ENCODE peak calls at places on chromosome 22, in eight cellular contexts. O is cardiac fibroblast, L is AG04450, I is neural crest cell, E is T-helper 2 cell, Q is occipital lobe, S is B cell, X is NCI-H1105 treated with DMSO at 0.1 percent for 48 hours. D is an unnamed sample.

GRCh38 chr22:40023226-40023925 is 28.6 kb downstream of the FAM83F start:
- DNase-seq in Q (no peak), O (no peak), X (peak; percentile 45), S (no peak), I (no peak), E (no peak), L (no peak), D (no peak)

GRCh38 chr22:45335021-45335818 is 25.5 kb downstream of the FAM118A start:
- DNase-seq in X (no peak), O (no peak), E (no peak), L (no peak), I (no peak), S (no peak), Q (peak; percentile 47), D (no peak)

GRCh38 chr22:47067911-47068654 is 305.6 kb downstream of the TBC1D22A start:
- DNase-seq in O (no peak), X (no peak), S (no peak), I (no peak), L (no peak), Q (no peak), E (no peak), D (no peak)

GRCh38 chr22:42281284-42281683 is 10.8 kb upstream of the TCF20 start:
- DNase-seq in O (no peak), L (no peak), S (no peak), Q (no peak), E (no peak), X (no peak), I (no peak), D (no peak)

GRCh38 chr22:33806191-33806590 is 114.1 kb downstream of the LARGE1 start:
- DNase-seq in X (no peak), E (no peak), I (no peak), L (no peak), Q (no peak), O (no peak), S (peak; percentile 32), D (no peak)

GRCh38 chr22:47954107-47954506 is 1191.7 kb downstream of the TBC1D22A start:
- DNase-seq in Q (peak; percentile 4), I (no peak), O (no peak), S (no peak), X (no peak), E (no peak), L (no peak), D (no peak)

GRCh38 chr22:24291538-24292201 is 21.0 kb downstream of the SPECC1L start:
- DNase-seq in O (no peak), I (no peak), E (no peak), X (no peak), S (no peak), L (no peak), Q (no peak), D (no peak)

GRCh38 chr22:25622011-25622410 is 57.5 kb downstream of the GRK3 start:
- DNase-seq in I (no peak), Q (no peak), X (no peak), L (no peak), O (no peak), S (no peak), E (no peak), D (no peak)

GRCh38 chr22:36453855-36454378 is 27.5 kb downstream of the TXN2 start:
- DNase-seq in I (no peak), E (no peak), X (no peak), Q (no peak), S (no peak), L (no peak), O (no peak), D (no peak)

GRCh38 chr22:26835929-26836528 is 178.6 kb downstream of the MIAT start:
- DNase-seq in X (peak; percentile 34), I (peak; percentile 59), L (no peak), E (peak; percentile 14), S (peak; percentile 25), Q (no peak), O (peak; percentile 69), D (no peak)

GRCh38 chr22:30224161-30224857 is 22.2 kb downstream of the LIF start:
- DNase-seq in E (no peak), I (no peak), Q (no peak), O (no peak), S (no peak), L (no peak), X (no peak), D (no peak)

GRCh38 chr22:42291287-42291686 is 20.8 kb upstream of the TCF20 start:
- DNase-seq in O (no peak), E (no peak), I (no peak), X (no peak), Q (no peak), S (no peak), L (no peak), D (no peak)

GRCh38 chr22:22442928-22443709 is 65.4 kb downstream of the ZNF280B start:
- DNase-seq in L (no peak), E (no peak), Q (no peak), S (no peak), I (no peak), X (no peak), O (no peak), D (no peak)

GRCh38 chr22:24437820-24438328 is 10.5 kb downstream of the ADORA2A start:
- DNase-seq in S (peak; percentile 73), Q (no peak), L (no peak), X (no peak), I (no peak), O (no peak), E (no peak), D (no peak)

GRCh38 chr22:46769191-46769675 is 6.8 kb downstream of the TBC1D22A start:
- DNase-seq in L (no peak), I (no peak), X (peak; percentile 48), S (peak; percentile 76), Q (no peak), E (no peak), O (no peak), D (peak; percentile 18)

GRCh38 chr22:38110863-38111852 is 674 bp upstream of the BAIAP2L2 start:
- DNase-seq in X (no peak), E (no peak), Q (no peak), O (no peak), I (no peak), S (no peak), L (no peak), D (no peak)

GRCh38 chr22:20781272-20781990 is 7.5 kb downstream of the SERPIND1 start:
- DNase-seq in Q (no peak), S (no peak), E (peak; percentile 33), L (no peak), O (peak; percentile 54), X (no peak), I (no peak), D (no peak)

GRCh38 chr22:43883719-43884415 is 7.9 kb downstream of the PNPLA5 start:
- DNase-seq in L (no peak), E (no peak), S (no peak), X (no peak), I (no peak), O (no peak), Q (no peak), D (no peak)

GRCh38 chr22:35872451-35872850 is 154.8 kb downstream of the APOL5 start:
- DNase-seq in E (no peak), L (no peak), X (no peak), S (no peak), O (no peak), I (no peak), Q (no peak), D (no peak)

GRCh38 chr22:37749831-37750595 is 53.2 kb downstream of the TRIOBP start:
- DNase-seq in X (no peak), Q (no peak), O (peak; percentile 82), S (no peak), E (no peak), L (no peak), I (no peak), D (no peak)

GRCh38 chr22:35627267-35628041 is 10.3 kb upstream of the MB start:
- DNase-seq in O (peak; percentile 93), E (peak; percentile 28), I (no peak), L (peak; percentile 66), X (no peak), Q (no peak), S (peak; percentile 32), D (no peak)

GRCh38 chr22:44603774-44604173 is 98.2 kb upstream of the PRR5 start:
- DNase-seq in L (no peak), E (no peak), S (no peak), Q (no peak), O (no peak), X (no peak), I (no peak), D (no peak)

GRCh38 chr22:26065847-26066246 is 103.4 kb upstream of the SEZ6L start:
- DNase-seq in X (peak; percentile 42), O (no peak), S (no peak), Q (no peak), L (no peak), I (no peak), E (no peak), D (no peak)

GRCh38 chr22:42931421-42932196 is 74.5 kb upstream of the ARFGAP3 start:
- DNase-seq in S (peak; percentile 79), O (peak; percentile 65), E (no peak), I (no peak), X (no peak), L (no peak), Q (no peak), D (no peak)

GRCh38 chr22:17638182-17638431 is 450 bp upstream of the BCL2L13 start:
- DNase-seq in Q (no peak), E (no peak), S (no peak), O (no peak), L (no peak), I (no peak), X (peak; percentile 72), D (no peak)

GRCh38 chr22:19446603-19447387 is 716 bp downstream of the C22orf39 start:
- DNase-seq in X (no peak), E (no peak), S (no peak), I (peak; percentile 9), O (no peak), L (no peak), Q (no peak), D (no peak)

GRCh38 chr22:20089977-20090729 is 10.1 kb downstream of the DGCR8 start:
- DNase-seq in O (peak; percentile 40), X (no peak), S (no peak), E (no peak), Q (no peak), L (no peak), I (no peak), D (no peak)

GRCh38 chr22:50271519-50271970 is 1.4 kb upstream of the MAPK11 start:
- DNase-seq in Q (peak; percentile 24), O (peak; percentile 56), L (no peak), X (peak; percentile 57), I (peak; percentile 67), S (peak; percentile 79), E (peak; percentile 41), D (peak; percentile 63)

GRCh38 chr22:36577019-36577418 is 48.1 kb upstream of the EIF3D start:
- DNase-seq in Q (no peak), O (peak; percentile 84), E (no peak), X (no peak), S (no peak), I (no peak), L (peak; percentile 79), D (no peak)

GRCh38 chr22:21941921-21942320 is 10.7 kb downstream of the PPM1F start:
- DNase-seq in O (no peak), E (no peak), S (no peak), Q (no peak), I (no peak), X (no peak), L (no peak), D (no peak)

GRCh38 chr22:44746836-44747519 is 5.4 kb upstream of the ARHGAP8 start:
- DNase-seq in X (no peak), L (no peak), O (no peak), Q (no peak), I (no peak), S (no peak), E (no peak), D (no peak)

GRCh38 chr22:44325718-44326548 is 13.2 kb upstream of the SHISAL1 start:
- DNase-seq in I (no peak), S (no peak), O (peak; percentile 56), Q (no peak), X (no peak), L (no peak), E (no peak), D (no peak)

GRCh38 chr22:21811982-21812381 is 55.5 kb downstream of the MAPK1 start:
- DNase-seq in X (no peak), S (no peak), L (no peak), O (no peak), I (no peak), Q (no peak), E (no peak), D (no peak)

GRCh38 chr22:49045276-49045675 is 782.4 kb downstream of the BRD1 start:
- DNase-seq in Q (no peak), L (no peak), I (no peak), O (no peak), E (no peak), X (no peak), S (no peak), D (no peak)